ENCODE peak calls at places on chromosomes 11 and 22, in six cellular contexts. Q, C, D, F, B and J are unnamed samples.

GRCh38 chr22:20029550-20030225 is 8.8 kb downstream of the TANGO2 start:
- DNase-seq in Q (peak), C (no peak), D (no peak), F (no peak), B (no peak), J (no peak)

GRCh38 chr11:118622376-118623290 is 15.2 kb downstream of the PHLDB1 start:
- DNase-seq in Q (peak), C (peak), D (peak), F (peak), B (peak), J (no peak)

GRCh38 chr11:108069947-108070346 is 51.4 kb upstream of the ACAT1 start:
- DNase-seq in Q (no peak), C (no peak), D (no peak), F (no peak), B (peak), J (no peak)

GRCh38 chr11:35235944-35236666 is 97.1 kb downstream of the CD44 start:
- DNase-seq in Q (no peak), C (peak), D (no peak), F (no peak), B (peak), J (no peak)

GRCh38 chr11:103737791-103738190 is 298.6 kb upstream of the DDI1 start:
- DNase-seq in Q (peak), C (no peak), D (no peak), F (no peak), B (no peak), J (no peak)

GRCh38 chr22:44648821-44649566 is 53.0 kb upstream of the PRR5 start:
- DNase-seq in Q (no peak), C (no peak), D (no peak), F (peak), B (peak), J (no peak)

GRCh38 chr11:61777234-61778090 is 14.9 kb downstream of the TMEM258 start:
- DNase-seq in Q (peak), C (no peak), D (no peak), F (no peak), B (no peak), J (peak)

GRCh38 chr22:49838771-49839717 is 11.4 kb upstream of the BRD1 start:
- DNase-seq in Q (no peak), C (no peak), D (no peak), F (no peak), B (no peak), J (peak)

GRCh38 chr11:49302360-49302759 is 94.0 kb upstream of the FOLH1 start:
- DNase-seq in Q (no peak), C (no peak), D (no peak), F (no peak), B (no peak), J (no peak)

GRCh38 chr11:96091476-96091875 is 167.6 kb upstream of the MTMR2 start:
- DNase-seq in Q (no peak), C (no peak), D (no peak), F (no peak), B (no peak), J (no peak)

GRCh38 chr22:24482586-24482985 is 12.5 kb upstream of the UPB1 start:
- DNase-seq in Q (no peak), C (no peak), D (no peak), F (no peak), B (peak), J (no peak)

GRCh38 chr11:102478660-102479245 is 26.2 kb upstream of the TMEM123 start:
- DNase-seq in Q (no peak), C (no peak), D (no peak), F (no peak), B (peak), J (no peak)

GRCh38 chr11:27701262-27702105 is 1.2 kb upstream of the BDNF start:
- DNase-seq in Q (peak), C (peak), D (no peak), F (peak), B (peak), J (no peak)
- TF ChIP-seq CTCF in Q (peak), C (peak), D (no peak), F (no peak), B (peak), J (no peak)

DNA sequence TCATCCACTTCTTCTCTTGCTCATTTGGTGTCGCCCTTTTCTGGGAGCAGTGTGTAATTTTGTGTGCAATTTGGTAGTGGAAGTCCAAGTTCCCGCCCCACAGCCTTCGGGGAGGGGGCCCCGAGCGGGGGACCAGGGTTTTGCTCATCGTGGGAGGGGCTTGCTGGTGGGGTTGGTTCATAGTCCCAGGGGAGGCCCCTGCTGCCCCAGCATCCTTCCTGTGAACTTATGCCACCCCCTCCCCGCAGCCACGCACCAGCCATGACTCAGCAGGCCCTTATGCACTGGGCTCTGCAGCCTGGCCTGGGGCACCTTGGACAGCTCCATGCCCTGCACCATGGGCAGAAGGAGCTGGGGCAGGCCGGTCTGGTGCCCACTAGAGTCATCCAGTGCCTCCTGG is 1183.6 kb downstream of the BRD1 start:
- DNase-seq in Q (no peak), C (no peak), D (no peak), F (no peak), B (no peak), J (no peak)
- TF ChIP-seq CTCF in Q (no peak), C (no peak), D (no peak), F (no peak), B (no peak), J (no peak)

DNA sequence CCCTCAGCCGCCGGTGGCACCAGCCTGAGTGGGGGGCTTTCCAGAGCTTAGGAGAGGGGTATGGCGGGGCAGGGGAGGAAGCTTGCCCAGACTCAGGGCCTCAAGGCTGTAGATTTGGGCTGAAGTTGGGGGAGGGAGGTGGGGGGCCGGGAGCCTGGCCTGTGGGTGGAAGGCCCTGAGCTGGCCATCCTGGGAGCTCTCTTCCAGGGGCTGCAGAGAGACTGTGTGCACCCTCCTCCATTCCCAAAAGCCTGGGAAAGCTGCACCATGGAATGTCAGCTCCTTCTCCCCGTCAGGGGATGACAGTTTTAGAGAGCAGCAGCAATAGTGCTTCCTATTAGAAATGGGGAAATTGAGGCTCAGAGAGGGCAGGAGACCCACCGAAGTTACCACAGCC is 1.0 kb downstream of the SYT12 start:
- DNase-seq in Q (no peak), C (no peak), D (no peak), F (no peak), B (no peak), J (no peak)
- TF ChIP-seq CTCF in Q (no peak), C (no peak), D (no peak), F (no peak), B (no peak), J (no peak)

GRCh38 chr11:20093775-20094174 is 66.5 kb downstream of the DBX1 start:
- DNase-seq in Q (no peak), C (no peak), D (no peak), F (no peak), B (peak), J (no peak)
- TF ChIP-seq CTCF in Q (no peak), C (no peak), D (no peak), F (no peak), B (peak), J (no peak)

DNA sequence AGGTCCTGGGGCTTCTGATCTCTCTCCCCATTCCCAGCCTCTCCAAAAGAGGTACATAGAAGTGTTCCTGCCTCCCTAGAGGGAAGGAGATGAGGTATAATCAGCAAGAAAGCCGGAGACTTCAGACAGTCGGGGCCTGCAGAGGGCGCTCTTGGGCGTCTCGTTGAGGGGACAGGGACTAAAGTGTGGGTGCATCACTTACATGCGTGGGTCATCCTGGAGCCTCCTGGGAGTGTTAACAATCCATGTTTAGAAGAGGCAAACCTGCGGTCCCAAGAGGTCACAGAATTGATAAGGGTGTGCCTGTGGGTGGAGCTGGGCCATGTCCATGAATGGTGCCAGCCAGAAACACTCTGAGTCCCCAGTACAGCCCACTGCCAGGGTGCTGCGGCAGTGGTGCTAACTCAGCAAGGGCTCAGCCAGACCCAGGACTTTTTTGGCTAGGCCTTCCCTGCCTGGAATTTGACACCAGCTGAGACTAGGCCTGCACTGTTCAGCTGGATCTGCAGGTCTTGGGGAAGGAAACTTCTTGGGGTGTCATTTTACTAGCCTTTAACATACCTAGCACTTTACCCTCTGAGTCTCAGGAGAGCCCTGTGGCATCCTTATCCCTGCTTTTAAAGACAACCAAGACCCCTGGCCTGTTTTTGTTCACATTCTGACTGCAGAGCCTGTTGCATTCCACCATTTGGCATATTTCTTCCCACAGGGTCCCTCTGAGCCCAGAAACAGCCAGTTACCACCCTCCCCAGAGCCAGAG is 5.5 kb downstream of the YDJC start:
- DNase-seq in Q (no peak), C (no peak), D (no peak), F (no peak), B (peak), J (no peak)
- TF ChIP-seq CTCF in Q (peak), C (peak), D (no peak), F (no peak), B (peak), J (peak)

DNA sequence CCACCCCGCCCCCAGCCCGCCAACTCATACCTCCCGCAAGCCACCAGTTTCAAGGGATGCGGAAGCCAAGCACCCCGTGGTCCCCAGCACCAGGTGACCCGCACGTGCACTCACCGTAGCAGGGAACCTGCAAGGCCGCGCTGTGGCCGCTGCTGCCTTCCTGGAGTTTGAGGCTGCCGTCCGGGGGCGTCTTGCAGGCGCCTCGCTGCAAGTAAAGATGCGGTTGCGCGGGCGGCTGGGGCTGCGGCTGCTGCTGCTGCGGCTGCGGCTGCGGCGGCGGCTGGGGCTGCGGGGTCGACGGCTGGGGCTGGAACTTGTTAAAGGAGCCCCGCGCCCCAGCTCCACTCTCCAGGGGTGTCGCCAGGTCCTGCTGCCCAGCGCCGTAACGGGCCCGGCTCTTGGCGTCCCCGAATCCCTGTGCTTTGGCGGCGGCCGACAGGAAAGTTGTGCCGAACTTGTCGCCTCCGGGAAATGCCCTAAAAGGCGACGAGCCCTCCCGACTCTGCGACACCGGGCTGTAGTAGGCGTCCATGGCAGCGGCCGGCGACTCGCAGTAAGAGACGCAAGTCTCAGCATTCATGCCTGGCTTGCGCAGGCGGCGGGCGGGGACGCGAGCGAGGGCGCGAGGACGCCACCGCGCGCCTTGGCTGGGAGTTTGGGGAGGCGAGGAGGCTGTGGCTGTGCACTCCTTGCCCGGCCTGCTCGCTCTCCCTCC is at the start of gene ALX4:
- DNase-seq in Q (peak), C (no peak), D (no peak), F (no peak), B (no peak), J (no peak)
- TF ChIP-seq CTCF in Q (no peak), C (no peak), D (no peak), F (no peak), B (no peak), J (no peak)

GRCh38 chr11:72556433-72556832 is 117.8 kb downstream of the PDE2A start:
- DNase-seq in Q (no peak), C (no peak), D (no peak), F (no peak), B (no peak), J (no peak)

GRCh38 chr11:72548481-72548880 is 114.2 kb upstream of the CLPB start:
- DNase-seq in Q (no peak), C (no peak), D (no peak), F (no peak), B (peak), J (no peak)

GRCh38 chr11:72552399-72552910 is 118.1 kb upstream of the CLPB start:
- DNase-seq in Q (no peak), C (no peak), D (no peak), F (no peak), B (no peak), J (no peak)

GRCh38 chr11:72551571-72551970 is 117.2 kb upstream of the CLPB start:
- DNase-seq in Q (no peak), C (no peak), D (no peak), F (no peak), B (no peak), J (no peak)

GRCh38 chr11:72553748-72554147 is 119.4 kb upstream of the CLPB start:
- DNase-seq in Q (no peak), C (no peak), D (no peak), F (peak), B (no peak), J (no peak)
- TF ChIP-seq CTCF in Q (no peak), C (no peak), D (no peak), F (no peak), B (no peak), J (peak)

DNA sequence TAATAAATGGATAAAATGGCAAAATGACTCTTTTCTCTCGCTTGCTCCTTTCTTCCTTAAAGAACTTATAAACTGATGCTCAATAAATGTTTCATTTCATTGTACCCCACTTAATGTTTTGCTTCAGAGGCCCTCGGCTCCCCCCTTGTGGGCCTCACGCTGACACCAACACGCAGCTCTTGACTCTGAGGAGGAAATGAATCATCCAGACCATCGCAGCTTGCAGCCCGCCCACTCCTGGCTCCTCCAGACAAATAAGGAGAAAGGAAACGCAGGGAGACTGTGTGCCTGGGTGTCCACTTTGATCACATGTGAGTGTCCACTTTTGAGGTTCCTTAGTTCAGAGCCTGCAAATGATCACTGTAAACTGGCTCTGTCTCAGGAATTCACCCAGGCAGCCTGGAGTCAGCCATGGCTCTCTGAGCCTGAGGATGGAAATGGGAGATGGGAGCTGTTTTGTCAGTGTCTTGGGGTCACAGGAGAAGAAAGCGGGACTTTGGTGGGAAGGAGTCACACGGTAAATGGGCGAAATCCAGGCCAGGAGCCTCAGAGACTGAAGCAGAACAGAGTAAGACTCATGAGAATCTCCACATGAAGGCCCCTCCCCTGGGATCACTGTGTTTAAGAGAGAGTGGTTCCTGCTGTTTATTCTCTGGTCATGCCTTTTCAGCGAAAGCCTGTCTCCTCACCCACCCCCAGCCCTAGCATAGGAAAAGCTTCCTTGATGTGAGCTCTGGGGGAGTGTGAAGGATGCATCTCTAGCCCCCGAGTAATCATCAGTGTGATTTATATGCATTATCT is 96.5 kb downstream of the CWC15 start:
- DNase-seq in Q (peak), C (peak), D (peak), F (peak), B (peak), J (peak)
- TF ChIP-seq CTCF in Q (peak), C (peak), D (no peak), F (no peak), B (peak), J (no peak)

GRCh38 chr22:45933503-45934167 is 43.3 kb downstream of the WNT7B start:
- DNase-seq in Q (no peak), C (no peak), D (no peak), F (no peak), B (no peak), J (no peak)
- TF ChIP-seq CTCF in Q (no peak), C (no peak), D (no peak), F (no peak), B (no peak), J (no peak)